ENCODE peak calls at places on chromosome 11, in five cellular contexts. U is GM20000, H is cardiac muscle cell, R is cardiac fibroblast, M is AG04450. I is an unnamed sample.
A peak's percentile ranks its signal among the peaks of the same experiment; 100 is the strongest.

GRCh38 chr11:6263664-6264063 is 4.0 kb downstream of the CCKBR start:
- DNase-seq in U (no peak), H (no peak), R (no peak), M (no peak), I (no peak)

GRCh38 chr11:34840736-34841386 is 75.3 kb downstream of the APIP start:
- DNase-seq in U (peak; percentile 51), H (peak; percentile 36), R (peak; percentile 52), M (no peak), I (no peak)

GRCh38 chr11:86696004-86696403 is 23.6 kb upstream of the ME3 start:
- DNase-seq in U (no peak), H (peak; percentile 95), R (peak; percentile 98), M (peak; percentile 73), I (peak; percentile 85)

GRCh38 chr11:27055065-27055682 is 14.6 kb downstream of the BBOX1 start:
- DNase-seq in U (no peak), H (peak; percentile 48), R (peak; percentile 52), M (no peak), I (no peak)

GRCh38 chr11:111530091-111530490 is 10.4 kb upstream of the LAYN start:
- DNase-seq in U (no peak), H (peak; percentile 52), R (no peak), M (no peak), I (no peak)

GRCh38 chr11:102799656-102800339 is 1.8 kb upstream of the MMP1 start:
- DNase-seq in U (no peak), H (peak; percentile 13), R (peak; percentile 79), M (no peak), I (no peak)

GRCh38 chr11:36306888-36307287 is 10.8 kb downstream of the PRR5L start:
- DNase-seq in U (no peak), H (peak; percentile 74), R (peak; percentile 78), M (no peak), I (no peak)

GRCh38 chr11:43537831-43538230 is 142.7 kb upstream of the HSD17B12 start:
- DNase-seq in U (no peak), H (no peak), R (no peak), M (no peak), I (no peak)

GRCh38 chr11:107834995-107835394 is 23.6 kb downstream of the SLC35F2 start:
- DNase-seq in U (no peak), H (no peak), R (no peak), M (no peak), I (no peak)

GRCh38 chr11:30245621-30246020 is 14.8 kb downstream of the FSHB start:
- DNase-seq in U (no peak), H (peak; percentile 5), R (no peak), M (no peak), I (no peak)

GRCh38 chr11:44905131-44905866 is 45.4 kb downstream of the TP53I11 start:
- DNase-seq in U (no peak), H (no peak), R (no peak), M (no peak), I (no peak)

GRCh38 chr11:12061851-12062560 is 48.4 kb upstream of the MICAL2 start:
- DNase-seq in U (no peak), H (no peak), R (no peak), M (no peak), I (no peak)

GRCh38 chr11:100528872-100529416 is 158.1 kb upstream of the ARHGAP42 start:
- DNase-seq in U (no peak), H (no peak), R (no peak), M (no peak), I (no peak)

GRCh38 chr11:65973439-65974110 is 12.0 kb downstream of the SART1 start:
- DNase-seq in U (no peak), H (no peak), R (peak; percentile 53), M (no peak), I (no peak)

GRCh38 chr11:45273509-45273908 is 12.6 kb downstream of the SYT13 start:
- DNase-seq in U (no peak), H (no peak), R (no peak), M (no peak), I (no peak)

GRCh38 chr11:58086528-58086927 is 38.8 kb downstream of the OR9I1 start:
- DNase-seq in U (no peak), H (no peak), R (no peak), M (no peak), I (no peak)

GRCh38 chr11:45073575-45074225 is 72.7 kb upstream of the PRDM11 start:
- DNase-seq in U (peak; percentile 15), H (no peak), R (no peak), M (no peak), I (no peak)

GRCh38 chr11:118339281-118340045 is 3.0 kb downstream of the CD3D start:
- DNase-seq in U (no peak), H (no peak), R (no peak), M (no peak), I (no peak)

GRCh38 chr11:65642014-65642671 is 4.2 kb downstream of the SIPA1 start:
- DNase-seq in U (no peak), H (no peak), R (no peak), M (no peak), I (no peak)

GRCh38 chr11:67397986-67398660 is 3.5 kb downstream of the PPP1CA start:
- DNase-seq in U (no peak), H (no peak), R (no peak), M (no peak), I (no peak)

GRCh38 chr11:91859666-91860065 is 365.0 kb upstream of the FAT3 start:
- DNase-seq in U (no peak), H (no peak), R (no peak), M (no peak), I (no peak)

GRCh38 chr11:77542296-77542695 is 47.5 kb upstream of the AQP11 start:
- DNase-seq in U (no peak), H (peak; percentile 24), R (peak; percentile 62), M (no peak), I (peak; percentile 7)

GRCh38 chr11:11519184-11519583 is 102.6 kb downstream of the GALNT18 start:
- DNase-seq in U (no peak), H (no peak), R (no peak), M (no peak), I (no peak)

GRCh38 chr11:46601129-46601528 is 7.3 kb upstream of the AMBRA1 start:
- DNase-seq in U (no peak), H (peak; percentile 25), R (peak; percentile 24), M (no peak), I (no peak)

GRCh38 chr11:15696069-15696468 is 581.3 kb downstream of the INSC start:
- DNase-seq in U (no peak), H (no peak), R (no peak), M (no peak), I (no peak)

GRCh38 chr11:70703141-70704052 is 305.1 kb downstream of the CTTN start:
- DNase-seq in U (no peak), H (no peak), R (no peak), M (no peak), I (no peak)

DNA sequence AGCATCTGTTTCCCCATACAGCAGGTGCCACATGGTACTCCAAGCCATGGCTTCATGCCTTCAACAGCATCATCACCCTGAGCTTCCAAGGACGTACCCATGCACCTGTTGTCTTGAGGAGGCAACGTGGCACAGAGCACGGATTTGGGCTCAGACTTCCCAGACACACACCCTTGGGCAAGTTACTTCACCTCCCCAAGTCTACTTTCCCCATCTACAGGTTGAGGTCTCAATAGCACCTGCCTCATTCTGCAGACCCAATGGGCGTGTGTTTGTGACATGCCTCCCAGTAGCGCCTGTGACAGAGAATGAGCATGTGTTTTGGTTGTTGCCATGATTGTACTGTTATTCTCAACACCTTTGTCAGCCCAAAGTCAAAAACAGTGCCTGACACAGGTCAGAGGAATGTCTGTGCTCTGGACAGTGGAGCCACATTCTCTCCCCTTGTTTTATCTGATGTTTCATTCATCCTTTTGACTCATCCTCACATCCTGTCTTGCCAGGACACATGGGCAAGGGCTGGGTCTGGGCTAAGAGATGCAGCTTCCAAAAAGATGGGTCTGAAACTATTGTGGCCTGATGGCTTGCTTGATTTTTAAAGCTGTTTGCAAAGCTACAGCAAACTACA is 53.4 kb upstream of the CCND1 start:
- DNase-seq in U (no peak), H (peak; percentile 16), R (peak; percentile 89), M (peak; percentile 13), I (no peak)
- TF ChIP-seq CTCF in U (no peak), H (no peak), R (no peak), M (no peak), I (no peak)

DNA sequence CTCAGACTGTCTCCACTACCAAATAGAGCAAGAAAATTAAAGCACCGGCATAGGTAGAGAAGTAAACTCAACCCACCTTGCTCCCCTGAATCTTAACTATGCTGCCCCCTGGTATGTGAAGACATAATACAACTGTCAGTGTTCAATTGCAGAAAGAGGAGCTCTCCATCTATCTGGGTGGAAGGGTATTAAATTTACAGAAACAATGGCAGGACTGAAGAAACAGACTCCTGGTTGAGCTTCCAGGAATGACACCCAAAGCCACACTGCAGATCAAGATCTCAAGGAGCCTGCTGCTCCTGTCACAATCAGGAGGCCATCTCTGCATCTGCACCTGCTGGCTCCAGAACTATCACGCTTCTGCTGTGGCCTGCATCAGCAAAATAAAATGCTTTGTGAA is 132.1 kb upstream of the BMAL1 start:
- DNase-seq in U (no peak), H (no peak), R (no peak), M (no peak), I (no peak)
- TF ChIP-seq CTCF in U (no peak), H (no peak), R (no peak), M (no peak), I (no peak)

DNA sequence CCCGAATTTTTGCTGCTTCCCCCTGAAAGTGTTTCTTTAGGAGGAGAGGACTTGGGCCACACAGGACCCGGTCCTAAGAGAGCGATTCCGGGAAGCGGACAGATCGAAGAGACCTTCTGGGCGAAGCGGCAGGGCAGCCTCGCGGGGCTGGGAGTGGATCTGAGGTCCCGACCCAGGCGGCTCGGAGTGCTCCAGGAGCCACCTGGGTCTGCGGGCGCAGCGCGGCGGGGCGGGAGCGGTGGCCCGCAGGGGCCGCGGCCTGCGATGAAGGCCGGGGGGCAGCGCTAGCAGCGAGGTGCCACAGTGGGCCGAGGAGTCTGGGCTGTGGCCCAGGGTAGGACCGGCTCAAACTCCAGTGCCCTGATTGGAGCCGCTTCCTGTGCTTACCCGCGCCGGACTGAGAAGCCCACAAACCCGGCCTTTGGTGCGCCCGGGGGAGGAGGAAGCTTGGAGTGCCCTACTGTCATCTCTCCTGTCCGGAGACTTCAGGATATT is 1.8 kb downstream of the PKNOX2 start:
- DNase-seq in U (peak; percentile 48), H (peak; percentile 58), R (peak; percentile 44), M (no peak), I (no peak)
- TF ChIP-seq CTCF in U (no peak), H (no peak), R (no peak), M (no peak), I (no peak)

GRCh38 chr11:113197456-113197855 is 116.9 kb upstream of the TTC12 start:
- DNase-seq in U (no peak), H (no peak), R (no peak), M (no peak), I (no peak)
- TF ChIP-seq CTCF in U (no peak), H (no peak), R (no peak), M (no peak), I (no peak)

GRCh38 chr11:63427971-63428508 is 58.5 kb downstream of the SLC22A9 start:
- DNase-seq in U (no peak), H (no peak), R (no peak), M (no peak), I (no peak)
- TF ChIP-seq CTCF in U (no peak), H (no peak), R (no peak), M (no peak), I (no peak)

I was measured in AG09319.